ENCODE peak calls at places on chromosomes 13 and 19, in eight cellular contexts. One of them, this sample, is unnamed.

GRCh38 chr19:41995959-41996797 is 2.1 kb upstream of the ATP1A3 start:
- DNase-seq in IMR-90: no peak
- DNase-seq in DND-41: peak; percentile 26
- DNase-seq in GM23248: peak; percentile 40
- DNase-seq in colonic mucosa: no peak
- DNase-seq in mammary epithelial cell: no peak
- DNase-seq in K562: peak; percentile 71
- DNase-seq in neuronal stem cell: peak; percentile 64
- DNase-seq in this sample: no peak

GRCh38 chr13:112703935-112704633 is 14.2 kb downstream of the ATP11A start:
- DNase-seq in IMR-90: no peak
- DNase-seq in DND-41: no peak
- DNase-seq in GM23248: no peak
- DNase-seq in colonic mucosa: no peak
- DNase-seq in mammary epithelial cell: no peak
- DNase-seq in K562: peak; percentile 38
- DNase-seq in neuronal stem cell: no peak
- DNase-seq in this sample: no peak

GRCh38 chr13:99517577-99517976 is 16.3 kb downstream of the TM9SF2 start:
- DNase-seq in IMR-90: no peak
- DNase-seq in DND-41: no peak
- DNase-seq in GM23248: no peak
- DNase-seq in colonic mucosa: no peak
- DNase-seq in mammary epithelial cell: peak; percentile 65
- DNase-seq in K562: no peak
- DNase-seq in neuronal stem cell: no peak
- DNase-seq in this sample: no peak

GRCh38 chr13:41651413-41652068 is 194.2 kb downstream of the RGCC start:
- DNase-seq in IMR-90: no peak
- DNase-seq in DND-41: no peak
- DNase-seq in GM23248: peak; percentile 27
- DNase-seq in colonic mucosa: no peak
- DNase-seq in mammary epithelial cell: peak; percentile 8
- DNase-seq in K562: no peak
- DNase-seq in neuronal stem cell: no peak
- DNase-seq in this sample: no peak

GRCh38 chr13:51001335-51001734 is 91.7 kb downstream of the RNASEH2B start:
- DNase-seq in IMR-90: no peak
- DNase-seq in DND-41: no peak
- DNase-seq in GM23248: no peak
- DNase-seq in colonic mucosa: no peak
- DNase-seq in mammary epithelial cell: no peak
- DNase-seq in K562: no peak
- DNase-seq in neuronal stem cell: no peak
- DNase-seq in this sample: no peak

GRCh38 chr19:17686592-17687042 is 1.5 kb downstream of the UNC13A start:
- DNase-seq in IMR-90: no peak
- DNase-seq in DND-41: no peak
- DNase-seq in GM23248: peak; percentile 49
- DNase-seq in colonic mucosa: peak; percentile 20
- DNase-seq in mammary epithelial cell: no peak
- DNase-seq in K562: peak; percentile 86
- DNase-seq in neuronal stem cell: no peak
- DNase-seq in this sample: no peak

GRCh38 chr19:50817941-50818858 is 5.4 kb downstream of the KLK1 start:
- DNase-seq in IMR-90: no peak
- DNase-seq in DND-41: no peak
- DNase-seq in GM23248: peak; percentile 52
- DNase-seq in colonic mucosa: peak; percentile 93
- DNase-seq in mammary epithelial cell: no peak
- DNase-seq in K562: peak; percentile 96
- DNase-seq in neuronal stem cell: peak; percentile 76
- DNase-seq in this sample: no peak

GRCh38 chr13:28494861-28495585 is at the start of gene FLT1:
- DNase-seq in IMR-90: peak; percentile 38
- DNase-seq in DND-41: peak; percentile 61
- DNase-seq in GM23248: peak; percentile 70
- DNase-seq in colonic mucosa: peak; percentile 22
- DNase-seq in mammary epithelial cell: peak; percentile 21
- DNase-seq in K562: peak; percentile 13
- DNase-seq in neuronal stem cell: peak; percentile 38
- DNase-seq in this sample: no peak

GRCh38 chr13:99313473-99313872 is 6.3 kb upstream of the GPR183 start:
- DNase-seq in IMR-90: no peak
- DNase-seq in DND-41: no peak
- DNase-seq in GM23248: peak; percentile 33
- DNase-seq in colonic mucosa: no peak
- DNase-seq in mammary epithelial cell: no peak
- DNase-seq in K562: no peak
- DNase-seq in neuronal stem cell: peak; percentile 45
- DNase-seq in this sample: no peak

GRCh38 chr19:21082011-21082975 is at the start of gene ZNF714:
- DNase-seq in IMR-90: peak; percentile 94
- DNase-seq in DND-41: peak; percentile 89
- DNase-seq in GM23248: peak; percentile 87
- DNase-seq in colonic mucosa: peak; percentile 93
- DNase-seq in mammary epithelial cell: peak; percentile 93
- DNase-seq in K562: peak; percentile 94
- DNase-seq in neuronal stem cell: peak; percentile 95
- DNase-seq in this sample: peak; percentile 42

DNA sequence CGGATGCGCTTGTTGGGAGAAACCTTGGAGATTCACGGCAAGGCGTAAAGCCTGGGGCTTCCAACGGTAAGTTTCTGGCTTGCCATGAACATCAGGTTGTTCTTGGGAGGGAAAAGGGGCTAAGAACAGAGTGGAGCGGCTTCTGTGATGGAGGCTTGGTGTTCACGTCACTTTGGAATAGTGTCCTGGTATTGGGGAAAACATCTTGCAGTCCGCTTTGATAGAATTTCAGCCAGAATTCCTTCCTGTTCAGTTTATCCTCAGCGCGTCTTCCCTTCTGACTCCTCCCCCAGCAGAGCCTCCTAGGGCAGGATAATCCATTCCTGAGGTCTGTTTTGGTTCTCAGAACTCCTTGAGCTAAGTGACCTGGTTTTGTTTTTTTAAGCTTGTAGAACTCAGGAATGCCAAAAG is 2.0 kb downstream of the KCTD15 start:
- DNase-seq in IMR-90: peak; percentile 27
- DNase-seq in DND-41: no peak
- DNase-seq in GM23248: no peak
- DNase-seq in colonic mucosa: no peak
- DNase-seq in mammary epithelial cell: no peak
- DNase-seq in K562: no peak
- DNase-seq in neuronal stem cell: peak; percentile 33
- DNase-seq in this sample: no peak
- H3K4me3 ChIP-seq in IMR-90: no peak overlapping the region
- H3K4me3 ChIP-seq in DND-41: no peak overlapping the region
- H3K4me3 ChIP-seq in GM23248: peak overlapping the region; percentile 83
- H3K4me3 ChIP-seq in colonic mucosa: peak overlapping the region; percentile 81
- H3K4me3 ChIP-seq in mammary epithelial cell: peak overlapping the region; percentile 74
- H3K4me3 ChIP-seq in K562: no peak overlapping the region
- H3K4me3 ChIP-seq in neuronal stem cell: peak overlapping the region; percentile 76
- H3K4me3 ChIP-seq in this sample: no peak overlapping the region

GRCh38 chr19:6887326-6887725 is at the start of gene ADGRE1:
- DNase-seq in IMR-90: no peak
- DNase-seq in DND-41: no peak
- DNase-seq in GM23248: no peak
- DNase-seq in colonic mucosa: no peak
- DNase-seq in mammary epithelial cell: no peak
- DNase-seq in K562: no peak
- DNase-seq in neuronal stem cell: no peak
- DNase-seq in this sample: no peak

GRCh38 chr19:6890421-6890913 is 3.1 kb downstream of the ADGRE1 start:
- DNase-seq in IMR-90: no peak
- DNase-seq in DND-41: peak; percentile 56
- DNase-seq in GM23248: no peak
- DNase-seq in colonic mucosa: no peak
- DNase-seq in mammary epithelial cell: no peak
- DNase-seq in K562: no peak
- DNase-seq in neuronal stem cell: no peak
- DNase-seq in this sample: no peak

GRCh38 chr19:6890938-6891337 is 3.6 kb downstream of the ADGRE1 start:
- DNase-seq in IMR-90: no peak
- DNase-seq in DND-41: peak; percentile 29
- DNase-seq in GM23248: no peak
- DNase-seq in colonic mucosa: no peak
- DNase-seq in mammary epithelial cell: no peak
- DNase-seq in K562: no peak
- DNase-seq in neuronal stem cell: no peak
- DNase-seq in this sample: no peak

GRCh38 chr19:6886272-6886671 is 1.1 kb upstream of the ADGRE1 start:
- DNase-seq in IMR-90: no peak
- DNase-seq in DND-41: no peak
- DNase-seq in GM23248: no peak
- DNase-seq in colonic mucosa: no peak
- DNase-seq in mammary epithelial cell: no peak
- DNase-seq in K562: no peak
- DNase-seq in neuronal stem cell: no peak
- DNase-seq in this sample: no peak

DNA sequence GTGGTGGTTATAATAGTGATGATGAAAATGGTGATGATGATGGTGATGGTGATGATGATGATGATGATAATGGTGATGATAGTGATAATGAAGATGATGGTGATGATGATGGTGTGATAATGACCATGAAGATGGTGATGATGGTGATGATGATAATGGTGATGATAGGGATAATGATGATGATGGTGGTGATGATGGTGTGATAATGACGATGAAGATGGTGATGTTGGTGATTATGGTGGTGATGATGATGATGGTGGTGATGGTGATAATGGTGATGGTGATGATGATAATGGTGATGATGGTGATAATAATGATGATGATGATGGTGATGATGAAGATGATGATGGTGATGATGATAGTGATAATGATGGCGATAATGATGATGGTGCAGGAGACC is 1.6 kb downstream of the ADGRE1 start:
- DNase-seq in IMR-90: no peak
- DNase-seq in DND-41: no peak
- DNase-seq in GM23248: no peak
- DNase-seq in colonic mucosa: no peak
- DNase-seq in mammary epithelial cell: no peak
- DNase-seq in K562: no peak
- DNase-seq in neuronal stem cell: no peak
- DNase-seq in this sample: no peak
- H3K9me3 ChIP-seq in IMR-90: peaks cover 13% of the 10 kb centered on the region
- H3K9me3 ChIP-seq in DND-41: peaks cover 5% of the 10 kb centered on the region
- H3K9me3 ChIP-seq in GM23248: no peaks in the 10 kb centered on the region
- H3K9me3 ChIP-seq in colonic mucosa: no peaks in the 10 kb centered on the region
- H3K9me3 ChIP-seq in mammary epithelial cell: peaks cover 4% of the 10 kb centered on the region
- H3K9me3 ChIP-seq in K562: no peaks in the 10 kb centered on the region
- H3K9me3 ChIP-seq in neuronal stem cell: peaks cover 14% of the 10 kb centered on the region
- H3K9me3 ChIP-seq in this sample: no peaks in the 10 kb centered on the region

DNA sequence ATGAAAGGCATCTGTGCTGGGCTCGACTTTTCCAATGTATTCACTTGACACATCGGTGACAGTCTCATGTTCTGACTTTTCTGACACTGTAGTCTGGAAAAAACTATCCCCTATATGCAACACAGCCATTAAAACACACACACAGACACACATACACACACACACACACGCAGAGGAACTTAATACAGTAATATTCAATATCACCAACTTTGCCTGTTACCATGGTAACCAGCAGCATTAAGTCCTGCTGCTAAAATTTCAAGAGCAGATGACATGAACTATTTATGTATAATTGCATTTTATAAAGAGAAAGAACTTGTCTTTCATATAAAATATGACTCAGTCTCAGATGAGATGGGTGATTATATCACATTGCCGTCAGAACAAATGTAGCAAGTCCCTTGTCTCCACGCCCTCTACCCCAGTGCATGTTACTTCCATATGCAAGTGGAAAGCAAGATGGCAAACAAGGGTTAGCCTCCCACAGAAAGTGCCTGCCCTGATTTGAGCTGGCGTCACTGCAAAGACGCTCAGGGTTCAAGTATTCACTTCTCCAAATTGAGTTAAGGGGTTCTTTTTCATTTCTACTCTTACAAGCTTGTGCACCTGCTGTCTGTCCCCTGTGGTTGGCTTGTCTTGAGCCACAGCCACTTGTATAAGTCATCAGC is 576.9 kb downstream of the UQCRFS1 start:
- DNase-seq in IMR-90: no peak
- DNase-seq in DND-41: no peak
- DNase-seq in GM23248: peak; percentile 6
- DNase-seq in colonic mucosa: no peak
- DNase-seq in mammary epithelial cell: no peak
- DNase-seq in K562: no peak
- DNase-seq in neuronal stem cell: no peak
- DNase-seq in this sample: no peak
- H3K9ac ChIP-seq in IMR-90: no peak overlapping the region
- H3K9ac ChIP-seq in DND-41: no peak overlapping the region
- H3K9ac ChIP-seq in GM23248: no peak overlapping the region
- H3K9ac ChIP-seq in colonic mucosa: no peak overlapping the region
- H3K9ac ChIP-seq in mammary epithelial cell: no peak overlapping the region
- H3K9ac ChIP-seq in K562: no peak overlapping the region
- H3K9ac ChIP-seq in neuronal stem cell: no peak overlapping the region
- H3K9ac ChIP-seq in this sample: no peak overlapping the region

GRCh38 chr13:24271231-24271610 is 38.2 kb upstream of the C1QTNF9 start:
- DNase-seq in IMR-90: no peak
- DNase-seq in DND-41: no peak
- DNase-seq in GM23248: no peak
- DNase-seq in colonic mucosa: no peak
- DNase-seq in mammary epithelial cell: no peak
- DNase-seq in K562: no peak
- DNase-seq in neuronal stem cell: no peak
- DNase-seq in this sample: no peak

GRCh38 chr13:24271611-24272451 is 37.5 kb upstream of the C1QTNF9 start:
- DNase-seq in IMR-90: peak; percentile 76
- DNase-seq in DND-41: peak; percentile 75
- DNase-seq in GM23248: peak; percentile 66
- DNase-seq in colonic mucosa: peak; percentile 78
- DNase-seq in mammary epithelial cell: peak; percentile 47
- DNase-seq in K562: no peak
- DNase-seq in neuronal stem cell: no peak
- DNase-seq in this sample: no peak

GRCh38 chr13:24272452-24273161 is 36.8 kb upstream of the C1QTNF9 start:
- DNase-seq in IMR-90: no peak
- DNase-seq in DND-41: no peak
- DNase-seq in GM23248: no peak
- DNase-seq in colonic mucosa: peak; percentile 42
- DNase-seq in mammary epithelial cell: no peak
- DNase-seq in K562: no peak
- DNase-seq in neuronal stem cell: no peak
- DNase-seq in this sample: no peak

GRCh38 chr13:24269803-24270202 is 39.6 kb upstream of the C1QTNF9 start:
- DNase-seq in IMR-90: peak; percentile 60
- DNase-seq in DND-41: no peak
- DNase-seq in GM23248: peak; percentile 16
- DNase-seq in colonic mucosa: no peak
- DNase-seq in mammary epithelial cell: peak; percentile 5
- DNase-seq in K562: no peak
- DNase-seq in neuronal stem cell: no peak
- DNase-seq in this sample: no peak

DNA sequence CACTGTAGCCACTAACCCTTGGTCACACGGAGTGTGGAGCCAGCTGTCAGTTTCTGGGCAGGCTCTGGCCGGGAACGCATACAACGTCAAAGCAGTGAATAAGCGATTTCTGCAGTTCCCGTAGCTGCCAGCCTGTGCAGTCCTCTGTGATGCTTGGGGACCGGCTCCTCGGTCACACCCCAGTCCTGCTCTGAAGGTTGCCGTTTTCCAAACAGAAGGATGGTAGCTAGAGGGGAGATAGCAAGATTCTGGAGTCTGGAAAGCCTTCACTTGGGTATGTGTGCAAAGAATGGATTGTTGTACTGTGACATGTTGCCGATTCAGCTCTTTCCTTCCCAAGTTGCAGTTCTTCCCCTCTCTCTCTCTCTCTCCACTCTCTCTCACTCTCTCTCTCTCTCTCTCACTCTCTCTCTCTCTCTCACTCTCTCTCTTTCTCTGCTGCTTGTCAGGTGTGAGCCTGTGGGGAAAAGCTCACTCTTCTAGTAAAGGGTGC is 38.7 kb upstream of the C1QTNF9 start:
- DNase-seq in IMR-90: peak; percentile 47
- DNase-seq in DND-41: peak; percentile 57
- DNase-seq in GM23248: peak; percentile 75
- DNase-seq in colonic mucosa: peak; percentile 75
- DNase-seq in mammary epithelial cell: peak; percentile 28
- DNase-seq in K562: no peak
- DNase-seq in neuronal stem cell: no peak
- DNase-seq in this sample: no peak
- H3K4me3 ChIP-seq in IMR-90: peak overlapping the region; percentile 51
- H3K4me3 ChIP-seq in DND-41: no peak overlapping the region
- H3K4me3 ChIP-seq in GM23248: peak overlapping the region; percentile 68
- H3K4me3 ChIP-seq in colonic mucosa: peak overlapping the region; percentile 20
- H3K4me3 ChIP-seq in mammary epithelial cell: no peak overlapping the region
- H3K4me3 ChIP-seq in K562: no peak overlapping the region
- H3K4me3 ChIP-seq in neuronal stem cell: no peak overlapping the region
- H3K4me3 ChIP-seq in this sample: peak overlapping the region; percentile 83

This sample was measured in SK-N-MC.